ENCODE peak calls at places on chromosomes 6 and 20, in five cellular contexts. V is left lung, B is heart right ventricle, U is tibial artery, X is upper lobe of right lung. L is an unnamed sample. For H3K27me3, the result is how much of the 10 kb centered on the place peaks cover.

GRCh38 chr6:36945301-36945700 is 9.2 kb upstream of the PI16 start:
- DNase-seq in V (no peak), U (no peak), B (no peak), X (no peak), L (no peak)

GRCh38 chr20:56634735-56635422 is 5.8 kb downstream of the TFAP2C start:
- DNase-seq in U (no peak), V (no peak), X (no peak), B (no peak), L (no peak)

GRCh38 chr6:53920881-53921280 is 126.1 kb downstream of the LRRC1 start:
- DNase-seq in V (no peak), B (no peak), X (no peak), U (no peak), L (no peak)

GRCh38 chr20:21513181-21513663 is 642 bp downstream of the NKX2-2 start:
- DNase-seq in X (no peak), B (no peak), V (peak), U (no peak), L (no peak)

GRCh38 chr20:2006452-2007381 is 12.9 kb upstream of the PDYN start:
- DNase-seq in B (no peak), U (no peak), V (no peak), X (no peak), L (peak)

GRCh38 chr6:38650207-38650752 is 10.6 kb upstream of the BTBD9 start:
- DNase-seq in V (no peak), U (no peak), X (no peak), B (no peak), L (no peak)

GRCh38 chr6:88177961-88178464 is 11.9 kb upstream of the CNR1 start:
- DNase-seq in V (no peak), U (no peak), B (no peak), X (no peak), L (peak)

GRCh38 chr20:35954907-35955251 is 577 bp upstream of the SCAND1 start:
- DNase-seq in B (no peak), U (no peak), X (no peak), V (no peak), L (peak)

GRCh38 chr6:49815166-49815565 is 28.1 kb upstream of the PGK2 start:
- DNase-seq in X (no peak), V (no peak), B (no peak), U (no peak), L (no peak)
- H3K27ac ChIP-seq in X (no peak), V (no peak), B (no peak), U (no peak), L (no peak)

DNA sequence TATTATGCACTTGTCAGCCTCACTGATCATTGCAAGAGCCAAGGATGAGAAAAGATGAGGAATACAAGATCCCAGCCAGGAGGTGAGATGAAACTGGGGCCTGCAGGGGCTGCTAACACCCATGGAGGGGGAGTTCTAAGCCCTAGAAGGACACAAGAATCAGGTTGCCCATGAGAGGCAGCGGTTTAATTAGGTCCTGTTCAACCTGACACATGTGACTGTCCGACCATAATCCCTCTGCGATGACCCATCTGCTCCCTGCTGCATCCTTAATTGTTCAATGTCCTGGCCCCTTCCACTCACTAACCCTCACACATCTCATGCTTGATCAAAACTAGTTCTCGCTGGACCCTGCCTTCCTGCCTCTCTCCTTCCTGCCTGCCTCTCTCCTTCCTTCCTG is 52.2 kb upstream of the NNAT start:
- DNase-seq in B (no peak), X (no peak), V (no peak), U (no peak), L (no peak)
- H3K27me3 ChIP-seq in B (under half), X (under half), V (under half), U (under half), L (under half)

GRCh38 chr6:163923658-163924411 is 509.3 kb downstream of the QKI start:
- DNase-seq in B (no peak), U (no peak), X (no peak), V (no peak), L (no peak)

GRCh38 chr6:163930012-163930411 is 515.5 kb downstream of the QKI start:
- DNase-seq in U (no peak), X (no peak), B (no peak), V (no peak), L (no peak)

GRCh38 chr6:163926642-163927041 is 512.1 kb downstream of the QKI start:
- DNase-seq in U (no peak), B (peak), X (no peak), V (no peak), L (no peak)

GRCh38 chr6:163925839-163926238 is 511.3 kb downstream of the QKI start:
- DNase-seq in B (no peak), V (no peak), X (no peak), U (no peak), L (no peak)

GRCh38 chr6:163929538-163929937 is 515.0 kb downstream of the QKI start:
- DNase-seq in X (no peak), U (no peak), B (no peak), V (no peak), L (no peak)
- TF ChIP-seq CTCF in X (no peak), U (no peak), B (no peak), V (no peak), L (no peak)

DNA sequence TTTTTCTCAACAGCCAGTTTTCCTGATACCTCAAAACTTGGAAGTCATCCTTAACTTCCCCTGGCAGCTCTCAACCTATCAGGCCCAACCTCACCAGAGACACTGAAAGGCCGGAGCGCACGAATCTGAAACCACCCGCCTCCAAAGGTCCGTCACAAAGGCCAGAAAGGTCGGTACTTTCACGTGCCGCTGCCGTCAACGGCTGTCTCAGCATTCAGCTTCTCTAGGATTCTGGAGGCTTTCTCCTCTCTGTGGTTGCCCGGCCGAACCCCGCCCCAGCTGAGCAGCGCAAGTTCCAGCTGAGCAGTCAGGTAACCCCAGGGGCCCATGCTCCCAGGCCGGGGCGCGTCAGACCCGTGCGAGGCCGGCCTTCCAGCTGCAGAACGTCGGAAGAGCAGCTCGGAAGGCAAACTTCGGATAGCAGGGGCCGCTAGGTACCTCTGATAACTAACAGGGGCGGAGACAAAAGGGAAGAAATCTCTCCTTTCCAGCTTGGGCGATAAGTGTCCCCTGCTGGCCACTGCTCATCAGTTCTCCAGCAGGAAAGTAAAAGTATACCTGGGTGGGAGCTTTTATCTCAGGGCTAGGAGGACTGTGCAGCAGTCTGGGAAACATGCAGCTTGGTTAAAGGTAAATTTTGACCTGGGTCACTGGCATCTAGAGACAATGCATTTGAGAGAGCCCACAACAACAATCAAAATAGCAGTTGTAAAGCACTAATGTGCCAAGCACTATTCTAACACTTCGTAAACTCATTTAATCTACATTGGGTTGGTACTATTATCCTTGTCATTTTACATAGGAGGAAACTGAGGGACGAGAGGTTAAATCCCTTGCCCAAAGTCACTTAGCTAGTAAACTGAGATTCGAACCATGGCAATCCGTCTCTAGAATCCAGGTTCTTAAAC is 16.1 kb downstream of the ZSCAN12 start:
- DNase-seq in X (peak), B (peak), U (peak), V (peak), L (peak)
- H3K27ac ChIP-seq in X (peak), B (peak), U (peak), V (peak), L (peak)

DNA sequence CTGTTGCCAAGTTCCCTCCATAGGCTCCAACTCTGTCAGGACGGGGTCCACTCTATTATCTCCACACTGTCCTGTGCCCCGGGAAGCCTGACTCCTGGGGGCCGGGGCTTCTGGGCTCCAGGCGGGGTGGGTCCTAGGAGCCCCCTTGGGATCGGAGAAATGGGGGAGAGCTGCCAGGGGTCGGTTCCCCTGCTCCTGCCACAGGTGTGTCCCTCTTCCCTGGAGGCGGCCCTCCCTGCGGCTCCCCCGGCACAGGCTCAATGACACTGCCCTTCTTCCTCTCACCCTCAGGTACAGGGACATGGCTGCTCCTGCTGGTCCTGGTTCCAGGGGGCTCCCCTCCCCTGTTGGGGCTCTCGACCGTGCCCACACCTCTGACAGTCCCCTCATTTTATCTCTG is 110.0 kb downstream of the DHX35 start:
- DNase-seq in B (no peak), X (no peak), V (no peak), U (no peak), L (no peak)
- H3K27me3 ChIP-seq in B (under half), X (under half), V (under half), U (under half), L (under half)